ENCODE peak calls at places on chromosomes 1 and 21, in four cellular contexts. E is Panc1, Y is AG04450, R is prostate gland. C is an unnamed sample.
A peak's percentile ranks its signal among the peaks of the same experiment; 100 is the strongest.

GRCh38 chr1:9787702-9788101 is 36.1 kb downstream of the CLSTN1 start:
- DNase-seq in Y (no peak), R (no peak), E (no peak), C (no peak)

GRCh38 chr1:175174702-175175102 is 17.9 kb downstream of the KIAA0040 start:
- DNase-seq in E (no peak), Y (no peak), R (no peak), C (no peak)

GRCh38 chr1:178941849-178942248 is 71.0 kb upstream of the ANGPTL1 start:
- DNase-seq in R (no peak), E (no peak), Y (no peak), C (no peak)

GRCh38 chr1:153699116-153699515 is 20.6 kb downstream of the NPR1 start:
- DNase-seq in R (no peak), E (no peak), Y (no peak), C (no peak)

GRCh38 chr1:222370911-222371717 is 176.8 kb downstream of the HHIPL2 start:
- DNase-seq in R (no peak), E (no peak), Y (peak; percentile 96), C (no peak)

GRCh38 chr1:68528243-68528642 is 31.4 kb upstream of the DEPDC1 start:
- DNase-seq in E (no peak), Y (no peak), R (no peak), C (no peak)

GRCh38 chr1:52633291-52633754 is 355 bp downstream of the SHISAL2A start:
- DNase-seq in R (no peak), Y (no peak), E (no peak), C (no peak)

GRCh38 chr1:117312453-117313138 is 54.7 kb upstream of the MAN1A2 start:
- DNase-seq in E (peak; percentile 17), R (no peak), Y (peak; percentile 4), C (no peak)

GRCh38 chr1:171280596-171280995 is 32.3 kb downstream of the FMO1 start:
- DNase-seq in Y (no peak), R (no peak), E (no peak), C (no peak)

GRCh38 chr1:242129103-242129502 is 130.2 kb upstream of the MAP1LC3C start:
- DNase-seq in Y (no peak), R (no peak), E (no peak), C (no peak)

GRCh38 chr1:92990828-92991227 is 29.6 kb upstream of the DIPK1A start:
- DNase-seq in Y (no peak), E (no peak), R (no peak), C (no peak)

GRCh38 chr1:196355206-196355786 is 252.9 kb downstream of the KCNT2 start:
- DNase-seq in R (no peak), Y (no peak), E (no peak), C (no peak)

GRCh38 chr21:35106246-35106835 is 57.2 kb upstream of the RUNX1 start:
- DNase-seq in R (no peak), Y (no peak), E (no peak), C (no peak)

GRCh38 chr1:203276916-203277535 is 28.3 kb upstream of the BTG2 start:
- DNase-seq in R (no peak), Y (no peak), E (no peak), C (no peak)

GRCh38 chr1:21896652-21897532 is 40.2 kb downstream of the HSPG2 start:
- DNase-seq in Y (no peak), E (no peak), R (peak; percentile 71), C (no peak)

GRCh38 chr1:15958788-15959187 is 17.1 kb downstream of the ZBTB17 start:
- DNase-seq in E (no peak), R (no peak), Y (no peak), C (no peak)

GRCh38 chr21:45365186-45365607 is 39.8 kb upstream of the COL18A1 start:
- DNase-seq in Y (no peak), E (no peak), R (no peak), C (no peak)

GRCh38 chr21:45362748-45363145 is 42.2 kb upstream of the COL18A1 start:
- DNase-seq in R (no peak), E (no peak), Y (no peak), C (no peak)

GRCh38 chr21:45364464-45365185 is 40.3 kb upstream of the COL18A1 start:
- DNase-seq in E (no peak), Y (peak; percentile 55), R (no peak), C (no peak)

GRCh38 chr21:45365608-45366241 is 39.2 kb upstream of the COL18A1 start:
- DNase-seq in R (no peak), E (no peak), Y (peak; percentile 20), C (no peak)

DNA sequence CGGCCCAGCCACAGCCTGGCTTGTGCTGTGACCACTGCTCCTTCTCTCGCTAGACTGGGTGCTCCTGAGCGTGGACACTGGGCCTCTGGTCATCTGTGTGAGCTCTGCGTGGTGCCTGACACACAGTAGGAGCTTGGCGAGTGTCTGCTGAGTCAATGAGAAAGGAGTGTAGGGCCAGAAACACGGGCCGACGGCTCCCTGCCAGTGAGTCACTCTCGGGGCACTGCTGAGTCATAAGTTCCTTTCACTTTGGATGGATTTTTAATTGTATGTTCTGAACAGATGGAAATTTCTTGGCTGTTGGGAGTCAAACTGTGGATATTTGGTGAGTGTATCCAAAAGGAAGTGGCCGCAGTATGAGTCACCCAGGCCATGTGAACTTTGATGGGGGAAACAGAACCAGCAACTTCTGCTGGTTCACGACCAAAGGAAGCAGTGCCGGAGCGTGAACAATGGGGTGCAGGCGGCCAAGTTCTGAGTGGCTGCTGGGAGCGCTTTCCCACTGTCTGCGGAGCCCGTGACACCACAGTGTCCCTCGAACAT is 41.0 kb upstream of the COL18A1 start:
- DNase-seq in Y (peak; percentile 96), E (peak; percentile 88), R (peak; percentile 48), C (peak; percentile 55)
- H3K27ac ChIP-seq in Y (peak overlapping the region; percentile 100), E (peak overlapping the region; percentile 93), R (peak overlapping the region; percentile 77), C (peak overlapping the region; percentile 77)

GRCh38 chr1:158285756-158286241 is 3.9 kb upstream of the CD1C start:
- DNase-seq in R (no peak), Y (no peak), E (no peak), C (peak; percentile 10)
- H3K4me3 ChIP-seq in R (no peak overlapping the region), Y (no peak overlapping the region), E (no peak overlapping the region), C (no peak overlapping the region)

GRCh38 chr1:1264026-1264425 is 9.6 kb downstream of the UBE2J2 start:
- DNase-seq in E (no peak), R (no peak), Y (no peak), C (no peak)
- H3K27ac ChIP-seq in E (no peak overlapping the region), R (no peak overlapping the region), Y (peak overlapping the region; percentile 100), C (no peak overlapping the region)

DNA sequence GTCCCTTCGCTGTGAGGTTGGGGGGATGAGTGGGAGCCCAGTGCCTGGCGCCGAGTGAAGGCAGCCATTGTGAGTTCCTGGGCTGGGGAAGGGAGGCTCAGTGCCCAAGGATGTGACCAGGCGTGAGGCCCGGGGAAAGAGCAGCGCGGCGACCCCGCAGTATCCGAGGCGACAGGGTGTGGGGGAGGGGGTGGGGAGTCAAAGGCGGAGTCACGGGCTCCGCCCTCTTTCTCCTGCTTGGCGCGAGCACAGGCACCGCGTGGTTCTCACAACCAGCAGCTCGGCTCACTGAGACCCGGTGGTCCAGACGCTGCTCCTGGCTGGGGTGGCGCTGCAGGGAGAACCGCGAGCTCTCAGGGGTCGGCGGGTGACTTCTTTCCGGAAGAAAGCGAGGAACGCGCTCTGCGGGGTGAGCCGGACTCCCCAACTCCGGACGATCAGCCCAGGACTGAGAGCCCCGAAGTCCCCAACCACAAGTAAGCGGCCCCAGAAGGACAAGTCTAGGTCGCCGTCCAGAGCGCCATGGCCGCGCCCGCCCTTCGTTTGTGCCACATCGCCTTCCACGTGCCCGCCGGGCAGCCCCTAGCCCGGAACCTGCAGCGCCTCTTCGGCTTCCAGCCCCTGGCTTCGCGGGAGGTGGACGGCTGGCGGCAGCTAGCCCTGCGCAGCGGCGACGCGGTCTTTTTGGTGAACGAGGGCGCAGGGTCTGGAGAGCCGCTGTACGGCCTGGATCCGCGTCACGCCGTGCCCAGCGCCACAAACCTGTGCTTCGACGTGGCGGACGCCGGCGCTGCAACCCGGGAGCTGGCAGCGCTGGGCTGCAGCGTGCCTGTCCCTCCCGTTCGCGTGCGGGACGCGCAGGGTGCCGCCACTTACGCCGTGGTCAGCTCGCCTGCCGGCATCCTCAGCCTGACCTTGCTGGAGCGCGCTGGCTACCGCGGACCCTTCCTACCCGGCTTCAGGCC is at the start of gene HPDL:
- DNase-seq in E (no peak), R (peak; percentile 46), Y (no peak), C (peak; percentile 71)
- H3K4me3 ChIP-seq in E (peak within 1 kb of the TSS; percentile 68), R (peak within 1 kb of the TSS; percentile 29), Y (peak within 1 kb of the TSS; percentile 65), C (peak within 1 kb of the TSS; percentile 54)

GRCh38 chr1:215793210-215793609 is 226.1 kb downstream of the KCTD3 start:
- DNase-seq in Y (peak; percentile 20), E (no peak), R (no peak), C (no peak)
- H3K27ac ChIP-seq in Y (no peak overlapping the region), E (no peak overlapping the region), R (no peak overlapping the region), C (no peak overlapping the region)

DNA sequence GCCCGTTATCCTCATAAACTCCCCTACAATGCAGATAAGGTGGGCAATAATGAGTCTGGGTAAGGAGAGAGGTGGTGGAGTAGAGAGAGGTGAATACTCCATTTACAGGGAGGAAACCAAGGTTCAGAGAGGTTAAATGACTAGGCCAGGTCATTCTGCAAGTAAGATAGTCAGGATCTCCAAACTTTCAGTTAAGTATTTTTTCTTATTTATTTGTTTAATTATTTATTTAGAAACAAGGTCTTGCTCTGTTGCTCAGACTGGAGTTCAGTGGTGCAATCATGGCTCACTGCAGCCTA is 26.0 kb downstream of the PAFAH2 start:
- DNase-seq in R (no peak), Y (no peak), E (no peak), C (no peak)
- H3K4me3 ChIP-seq in R (no peak overlapping the region), Y (no peak overlapping the region), E (no peak overlapping the region), C (no peak overlapping the region)

GRCh38 chr1:33876970-33877680 is 13.2 kb downstream of the HMGB4 start:
- DNase-seq in Y (peak; percentile 68), E (no peak), R (no peak), C (peak; percentile 58)
- H3K27ac ChIP-seq in Y (peak overlapping the region; percentile 21), E (no peak overlapping the region), R (no peak overlapping the region), C (no peak overlapping the region)

GRCh38 chr1:192831706-192832355 is 23.0 kb downstream of the RGS2 start:
- DNase-seq in Y (no peak), R (no peak), E (no peak), C (no peak)
- H3K4me3 ChIP-seq in Y (no peak overlapping the region), R (no peak overlapping the region), E (no peak overlapping the region), C (no peak overlapping the region)

GRCh38 chr1:233025156-233025555 is 74.7 kb downstream of the NTPCR start:
- DNase-seq in Y (no peak), E (peak; percentile 15), R (peak; percentile 78), C (peak; percentile 36)
- H3K27ac ChIP-seq in Y (no peak overlapping the region), E (no peak overlapping the region), R (peak overlapping the region; percentile 50), C (no peak overlapping the region)

C was measured in dorsolateral prefrontal cortex.